ENCODE peak calls at places on chromosomes 1 and 21, in four cellular contexts. H is HepG2, I is K562, B is HCT116. N is an unnamed sample.
A peak's percentile ranks its signal among the peaks of the same experiment; 100 is the strongest.

GRCh38 chr1:182279724-182280506 is 111.7 kb downstream of the GLUL start:
- DNase-seq in B (no peak), H (peak; percentile 91), I (no peak), N (no peak)

GRCh38 chr1:237042467-237042891 is 495 bp downstream of the RYR2 start:
- DNase-seq in H (no peak), B (no peak), I (no peak), N (no peak)

GRCh38 chr21:46317710-46318463 is 5.8 kb downstream of the C21orf58 start:
- DNase-seq in H (no peak), B (no peak), I (no peak), N (no peak)

GRCh38 chr1:183291802-183292515 is 105.9 kb downstream of the LAMC2 start:
- DNase-seq in H (no peak), I (no peak), B (no peak), N (no peak)

GRCh38 chr21:45413922-45414321 is 9.0 kb downstream of the COL18A1 start:
- DNase-seq in I (no peak), B (no peak), H (no peak), N (no peak)

GRCh38 chr21:44966135-44967081 is 26.6 kb downstream of the SLX9 start:
- DNase-seq in B (no peak), H (no peak), I (no peak), N (no peak)

GRCh38 chr1:27029517-27029916 is 16.9 kb upstream of the TENT5B start:
- DNase-seq in H (no peak), B (no peak), I (no peak), N (no peak)

GRCh38 chr1:223716302-223716862 is 4.0 kb downstream of the CAPN2 start:
- DNase-seq in H (no peak), I (no peak), B (no peak), N (no peak)

GRCh38 chr1:156103521-156103947 is 11.0 kb upstream of the LMNA start:
- DNase-seq in I (no peak), B (no peak), H (no peak), N (no peak)

GRCh38 chr1:17661546-17662157 is 93.5 kb upstream of the ACTL8 start:
- DNase-seq in H (peak; percentile 41), I (peak; percentile 88), B (peak; percentile 12), N (peak; percentile 33)

GRCh38 chr1:74714429-74715362 is 18.2 kb downstream of the CRYZ start:
- DNase-seq in H (no peak), B (no peak), I (no peak), N (no peak)

GRCh38 chr21:43268804-43269186 is 100.0 kb downstream of the CRYAA start:
- DNase-seq in B (no peak), I (no peak), H (no peak), N (no peak)

GRCh38 chr1:25432749-25433388 is 2.2 kb downstream of the MACO1 start:
- DNase-seq in I (no peak), H (no peak), B (no peak), N (no peak)
- TF ChIP-seq TCF7L2 in I (no peak), H (no peak), B (no peak), N (no peak)

DNA sequence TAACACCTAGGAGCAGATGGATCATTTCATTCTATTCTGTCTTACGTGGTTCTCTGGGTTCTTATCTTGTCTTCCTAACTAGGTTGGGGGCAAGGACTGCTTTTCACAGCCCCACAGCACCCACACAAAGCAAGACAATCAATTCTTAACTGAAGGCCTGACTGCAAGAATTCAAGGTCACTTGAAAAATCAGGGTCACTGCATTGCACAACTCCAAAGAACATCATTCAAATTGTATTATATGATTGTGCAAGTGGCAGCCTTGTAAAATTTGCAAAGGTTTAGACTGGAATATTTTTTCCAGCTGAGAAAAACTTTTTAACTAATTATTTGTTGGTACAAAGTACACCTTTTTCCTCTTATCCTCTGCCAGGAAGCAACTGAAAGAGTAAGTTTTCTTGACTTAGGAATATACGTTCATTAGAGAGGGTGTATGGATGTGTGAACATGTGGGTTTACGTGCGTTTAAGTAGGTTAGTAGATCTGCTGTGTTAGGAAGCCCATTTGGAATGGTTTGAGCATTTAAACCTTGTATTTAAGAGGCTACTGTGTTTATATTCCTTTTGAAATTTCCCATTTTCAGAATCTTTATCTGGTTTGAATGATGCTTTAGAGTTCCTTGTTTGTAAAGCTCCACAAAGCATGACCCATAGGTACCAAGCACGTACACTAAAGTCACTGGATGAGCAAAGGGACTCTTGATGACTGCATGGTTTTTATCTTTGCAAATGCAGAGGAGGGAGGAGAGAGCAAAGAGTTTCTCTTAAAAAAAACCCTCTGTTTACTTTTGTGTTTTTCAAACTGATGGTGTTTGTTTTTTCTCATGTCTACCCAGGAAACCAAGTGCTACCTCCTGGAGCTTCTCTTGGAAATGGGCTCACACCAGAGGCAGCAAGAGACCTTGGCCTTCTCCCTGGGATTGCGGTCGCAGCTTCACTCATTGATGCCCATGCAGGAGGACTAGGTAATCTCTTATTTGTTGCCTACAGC is 214.9 kb downstream of the FGGY start:
- DNase-seq in I (no peak), H (peak; percentile 82), B (no peak), N (no peak)
- TF ChIP-seq SIN3A in I (no peak), H (no peak), B (no peak), N (no peak)

DNA sequence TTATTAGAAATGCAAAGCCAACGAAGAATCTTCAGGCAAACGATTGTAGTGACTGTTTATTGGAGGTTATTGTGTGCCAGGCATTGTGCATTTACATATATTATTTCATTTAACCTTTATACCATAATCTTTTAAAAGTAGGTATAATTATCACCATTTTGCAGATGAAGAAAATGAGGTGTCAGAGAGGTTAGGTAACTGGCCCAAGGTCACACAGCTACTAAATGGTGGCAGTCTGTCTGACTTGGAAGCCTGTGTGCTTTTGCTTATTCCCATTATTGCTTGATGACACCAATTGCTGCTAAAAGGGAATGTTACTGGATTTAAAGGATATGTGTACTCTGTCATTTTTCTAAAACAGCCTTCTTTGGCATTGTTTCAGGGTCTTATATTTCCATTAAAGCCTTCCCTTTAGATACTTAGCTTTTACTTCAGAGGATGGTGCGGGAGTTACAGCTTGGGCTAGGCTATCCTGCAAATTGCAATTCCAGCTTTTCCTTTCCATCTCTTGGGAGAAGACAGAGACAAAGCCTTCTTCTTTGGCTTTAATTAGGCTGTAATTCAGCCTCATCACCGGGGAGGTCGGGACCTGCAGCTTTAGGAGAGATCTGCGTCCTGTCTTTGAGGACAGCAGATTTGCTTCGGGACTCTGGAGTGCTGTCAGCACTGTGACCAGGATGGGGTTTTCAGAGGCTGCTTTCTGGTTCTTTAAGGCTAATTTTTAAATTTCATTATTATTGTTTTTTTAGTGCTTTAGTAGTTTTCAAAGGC is 37.4 kb upstream of the ERRFI1 start:
- DNase-seq in H (no peak), I (peak; percentile 9), B (no peak), N (no peak)
- TF ChIP-seq TCF7L2 in H (no peak), I (no peak), B (no peak), N (no peak)

GRCh38 chr1:43912607-43913006 is 21.0 kb upstream of the ARTN start:
- DNase-seq in I (no peak), B (no peak), H (no peak), N (no peak)
- TF ChIP-seq SIN3A in I (no peak), B (no peak), H (no peak), N (no peak)

GRCh38 chr1:234322979-234323378 is 50.3 kb upstream of the COA6 start:
- DNase-seq in B (peak; percentile 21), I (peak; percentile 71), H (peak; percentile 44), N (no peak)
- TF ChIP-seq TCF7L2 in B (peak; percentile 60), I (no peak), H (no peak), N (no peak)

GRCh38 chr1:94067196-94067595 is 53.8 kb downstream of the ABCA4 start:
- DNase-seq in I (no peak), H (no peak), B (no peak), N (no peak)
- TF ChIP-seq SIN3A in I (no peak), H (no peak), B (no peak), N (no peak)